ENCODE peak calls at places on chromosomes 4 and X, in seven cellular contexts. Q is hepatocyte; T is uterus; L is prostate gland; O is SJSA1; S is A549; P is CD8-positive, alpha-beta memory T cell. Y is an unnamed sample.
A peak's percentile ranks its signal among the peaks of the same experiment; 100 is the strongest.

GRCh38 chrX:124005220-124005619 is 43.7 kb downstream of the STAG2 start:
- DNase-seq in Q (no peak), T (no peak), L (no peak), O (no peak), S (no peak), P (no peak), Y (no peak)

GRCh38 chr4:146590801-146591200 is 47.9 kb upstream of the POU4F2 start:
- DNase-seq in Q (no peak), T (no peak), L (no peak), O (no peak), S (no peak), P (no peak), Y (no peak)

GRCh38 chr4:183388777-183389176 is 55.7 kb upstream of the CDKN2AIP start:
- DNase-seq in Q (no peak), T (no peak), L (no peak), O (no peak), S (no peak), P (no peak), Y (no peak)

GRCh38 chrX:9677098-9677739 is 88.4 kb downstream of the GPR143 start:
- DNase-seq in Q (no peak), T (peak; percentile 21), L (peak; percentile 25), O (no peak), S (no peak), P (no peak), Y (peak; percentile 3)

GRCh38 chr4:94827481-94828110 is 69.8 kb downstream of the BMPR1B start:
- DNase-seq in Q (peak; percentile 36), T (no peak), L (no peak), O (no peak), S (peak; percentile 74), P (no peak), Y (no peak)

GRCh38 chrX:19017271-19017670 is 33.4 kb upstream of the PHKA2 start:
- DNase-seq in Q (peak; percentile 28), T (no peak), L (no peak), O (no peak), S (peak; percentile 61), P (no peak), Y (peak; percentile 22)

GRCh38 chrX:17585006-17585405 is 152.3 kb upstream of the SCML1 start:
- DNase-seq in Q (no peak), T (no peak), L (no peak), O (no peak), S (no peak), P (no peak), Y (no peak)

GRCh38 chrX:2672084-2672483 is 19.0 kb upstream of the CD99 start:
- DNase-seq in Q (no peak), T (no peak), L (no peak), O (no peak), S (no peak), P (no peak), Y (no peak)

GRCh38 chrX:152913915-152914314 is 16.0 kb downstream of the ZNF185 start:
- DNase-seq in Q (no peak), T (no peak), L (no peak), O (no peak), S (no peak), P (no peak), Y (no peak)

GRCh38 chr4:162229670-162230069 is 65.9 kb upstream of the FSTL5 start:
- DNase-seq in Q (no peak), T (no peak), L (no peak), O (no peak), S (peak; percentile 29), P (no peak), Y (no peak)

GRCh38 chr4:122341906-122342305 is 36.9 kb upstream of the ADAD1 start:
- DNase-seq in Q (peak; percentile 7), T (no peak), L (no peak), O (no peak), S (peak; percentile 48), P (no peak), Y (no peak)

GRCh38 chr4:101304916-101305315 is 42.4 kb downstream of the PPP3CA start:
- DNase-seq in Q (no peak), T (no peak), L (no peak), O (peak; percentile 59), S (no peak), P (no peak), Y (no peak)

GRCh38 chrX:40849906-40850672 is 114.7 kb upstream of the MED14 start:
- DNase-seq in Q (no peak), T (no peak), L (no peak), O (no peak), S (no peak), P (no peak), Y (no peak)

GRCh38 chrX:133335027-133335426 is 80.3 kb downstream of the GPC4 start:
- DNase-seq in Q (peak; percentile 31), T (no peak), L (peak; percentile 8), O (no peak), S (peak; percentile 13), P (no peak), Y (peak; percentile 16)

GRCh38 chr4:142563682-142564291 is 282.3 kb downstream of the INPP4B start:
- DNase-seq in Q (peak; percentile 34), T (no peak), L (no peak), O (no peak), S (peak; percentile 8), P (no peak), Y (no peak)

GRCh38 chr4:110793890-110794588 is 171.2 kb upstream of the PITX2 start:
- DNase-seq in Q (peak; percentile 17), T (no peak), L (no peak), O (no peak), S (no peak), P (no peak), Y (no peak)

GRCh38 chr4:38313175-38313574 is 350.8 kb upstream of the KLF3 start:
- DNase-seq in Q (no peak), T (no peak), L (no peak), O (no peak), S (no peak), P (no peak), Y (peak; percentile 52)

GRCh38 chr4:140932646-140933045 is 176.5 kb upstream of the TBC1D9 start:
- DNase-seq in Q (no peak), T (no peak), L (no peak), O (no peak), S (no peak), P (no peak), Y (no peak)

GRCh38 chrX:31366076-31366475 is 294.2 kb upstream of the FTHL17 start:
- DNase-seq in Q (no peak), T (no peak), L (no peak), O (no peak), S (no peak), P (no peak), Y (no peak)

GRCh38 chr4:41199788-41200187 is 14.6 kb downstream of the APBB2 start:
- DNase-seq in Q (no peak), T (no peak), L (no peak), O (no peak), S (no peak), P (no peak), Y (no peak)

GRCh38 chr4:83561381-83561780 is 25.5 kb downstream of the GPAT3 start:
- DNase-seq in Q (no peak), T (no peak), L (no peak), O (no peak), S (peak; percentile 84), P (no peak), Y (no peak)

GRCh38 chr4:184632842-184633241 is 16.4 kb downstream of the CASP3 start:
- DNase-seq in Q (no peak), T (no peak), L (no peak), O (no peak), S (no peak), P (no peak), Y (no peak)
- H3K27ac ChIP-seq in Q (no peak overlapping the region), T (no peak overlapping the region), L (no peak overlapping the region), O (no peak overlapping the region), S (no peak overlapping the region), P (no peak overlapping the region), Y (no peak overlapping the region)

GRCh38 chr4:74446896-74447295 is 2.0 kb downstream of the AREG start:
- DNase-seq in Q (no peak), T (no peak), L (no peak), O (no peak), S (no peak), P (no peak), Y (no peak)

GRCh38 chr4:74446193-74446868 is 1.4 kb downstream of the AREG start:
- DNase-seq in Q (no peak), T (no peak), L (no peak), O (no peak), S (no peak), P (no peak), Y (no peak)

GRCh38 chr4:74441744-74442143 is 3.2 kb upstream of the AREG start:
- DNase-seq in Q (no peak), T (no peak), L (no peak), O (no peak), S (no peak), P (no peak), Y (no peak)

GRCh38 chr4:74447636-74448233 is 2.8 kb downstream of the AREG start:
- DNase-seq in Q (no peak), T (no peak), L (no peak), O (no peak), S (no peak), P (no peak), Y (no peak)

DNA sequence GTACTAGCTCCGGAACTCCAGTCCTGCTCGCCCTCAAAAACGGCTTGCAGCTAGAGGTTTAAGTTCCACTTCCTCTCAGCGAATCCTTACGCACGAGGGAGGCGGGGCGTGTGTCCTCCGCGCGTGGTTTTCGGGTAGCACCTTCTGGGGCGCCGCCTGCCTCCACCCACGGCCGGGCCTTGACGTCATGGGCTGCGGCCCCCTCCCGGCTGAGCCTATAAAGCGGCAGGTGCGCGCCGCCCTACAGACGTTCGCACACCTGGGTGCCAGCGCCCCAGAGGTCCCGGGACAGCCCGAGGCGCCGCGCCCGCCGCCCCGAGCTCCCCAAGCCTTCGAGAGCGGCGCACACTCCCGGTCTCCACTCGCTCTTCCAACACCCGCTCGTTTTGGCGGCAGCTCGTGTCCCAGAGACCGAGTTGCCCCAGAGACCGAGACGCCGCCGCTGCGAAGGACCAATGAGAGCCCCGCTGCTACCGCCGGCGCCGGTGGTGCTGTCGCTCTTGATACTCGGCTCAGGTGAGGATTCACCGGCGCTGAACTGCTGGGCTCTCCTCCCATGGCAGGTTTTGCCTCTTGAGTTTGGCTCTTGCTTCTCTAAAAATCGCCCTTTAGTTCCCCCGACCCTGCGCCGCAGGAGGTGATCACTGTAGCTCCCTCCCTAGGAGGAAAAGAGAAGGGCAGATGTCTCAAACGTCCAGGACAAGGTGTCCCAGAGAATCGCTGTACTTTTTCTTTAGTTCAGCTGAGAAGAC is at the start of gene AREG:
- DNase-seq in Q (peak; percentile 91), T (peak; percentile 51), L (peak; percentile 68), O (peak; percentile 48), S (peak; percentile 88), P (peak; percentile 94), Y (peak; percentile 86)
- H3K27ac ChIP-seq in Q (peak within 1 kb of the TSS; percentile 91), T (peak within 1 kb of the TSS; percentile 32), L (peak within 1 kb of the TSS; percentile 57), O (no peak within 1 kb of the TSS), S (peak within 1 kb of the TSS; percentile 87), P (peak within 1 kb of the TSS; percentile 71), Y (no peak within 1 kb of the TSS)

GRCh38 chrX:38807873-38808272 is 6.6 kb downstream of the MID1IP1 start:
- DNase-seq in Q (no peak), T (no peak), L (no peak), O (no peak), S (no peak), P (no peak), Y (no peak)
- H3K27ac ChIP-seq in Q (peak overlapping the region; percentile 9), T (no peak overlapping the region), L (no peak overlapping the region), O (peak overlapping the region; percentile 24), S (no peak overlapping the region), P (no peak overlapping the region), Y (peak overlapping the region; percentile 94)

DNA sequence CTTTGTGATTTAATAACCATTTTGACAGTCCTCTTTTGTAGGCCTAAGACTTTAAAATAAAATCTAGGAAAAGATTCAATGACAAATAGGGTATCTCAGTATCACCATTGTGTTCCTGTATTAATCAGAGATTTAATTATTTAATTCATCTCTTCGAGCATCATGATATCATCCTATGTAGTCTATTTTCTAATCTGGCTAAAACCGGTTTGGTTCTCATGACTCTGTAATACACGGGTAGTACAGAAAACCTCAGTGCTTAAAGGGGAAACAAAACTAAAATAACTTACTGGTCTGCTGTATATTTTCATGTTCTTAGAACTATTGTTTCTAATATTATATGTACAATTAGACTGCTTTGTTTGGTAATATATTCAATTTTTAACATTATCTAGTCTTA is 23.7 kb upstream of the FBXW7 start:
- DNase-seq in Q (no peak), T (no peak), L (no peak), O (no peak), S (no peak), P (no peak), Y (no peak)
- H3K27ac ChIP-seq in Q (no peak overlapping the region), T (no peak overlapping the region), L (no peak overlapping the region), O (no peak overlapping the region), S (no peak overlapping the region), P (no peak overlapping the region), Y (no peak overlapping the region)